ENCODE peak calls at places on chromosomes 2 and 18, in seven cellular contexts. F is OCI-LY7, S is uterus, P is RWPE2, Y is GM12878, W is adrenal gland, T is heart right ventricle. J is an unnamed sample.

GRCh38 chr2:217870528-217871011 is 132.2 kb downstream of the TNS1 start:
- DNase-seq in S (no peak), P (no peak), T (no peak), W (no peak), Y (no peak), F (no peak), J (no peak)

GRCh38 chr2:229641676-229642075 is 72.7 kb downstream of the DNER start:
- DNase-seq in W (no peak), Y (no peak), P (no peak), T (no peak), F (no peak), S (no peak), J (no peak)

GRCh38 chr2:116095636-116096035 is 1653.2 kb downstream of the DPP10 start:
- DNase-seq in F (no peak), S (no peak), Y (no peak), P (no peak), T (no peak), W (no peak), J (no peak)

GRCh38 chr18:58671941-58672565 is 788 bp downstream of the MALT1 start:
- DNase-seq in T (no peak), Y (no peak), W (peak; percentile 26), S (no peak), F (peak; percentile 60), P (no peak), J (peak; percentile 46)

GRCh38 chr2:20576598-20577115 is 74.2 kb downstream of the HS1BP3 start:
- DNase-seq in S (no peak), T (no peak), W (no peak), Y (peak; percentile 77), P (no peak), F (peak; percentile 71), J (peak; percentile 96)

GRCh38 chr2:240463866-240464481 is 28.5 kb downstream of the GPC1 start:
- DNase-seq in P (no peak), Y (no peak), S (no peak), F (no peak), T (peak; percentile 5), W (peak; percentile 13), J (no peak)

GRCh38 chr2:105764059-105764458 is 19.3 kb downstream of the NCK2 start:
- DNase-seq in F (no peak), Y (no peak), T (no peak), S (no peak), P (no peak), W (no peak), J (no peak)

GRCh38 chr18:10070581-10071000 is 156.8 kb downstream of the VAPA start:
- DNase-seq in F (no peak), Y (no peak), T (no peak), S (no peak), P (no peak), W (no peak), J (no peak)

GRCh38 chr18:56307354-56307753 is 331.0 kb downstream of the TXNL1 start:
- DNase-seq in P (no peak), W (no peak), Y (no peak), F (no peak), S (no peak), T (no peak), J (no peak)

GRCh38 chr2:216109962-216110614 is 940 bp downstream of the XRCC5 start:
- DNase-seq in F (peak; percentile 56), T (no peak), W (no peak), S (no peak), Y (no peak), P (no peak), J (peak; percentile 59)

GRCh38 chr2:191189112-191189635 is 38.4 kb upstream of the STAT4 start:
- DNase-seq in T (no peak), P (no peak), F (no peak), W (no peak), S (no peak), Y (no peak), J (no peak)

GRCh38 chr2:237968048-237968862 is 1.4 kb downstream of the UBE2F start:
- DNase-seq in Y (peak; percentile 82), P (peak; percentile 22), S (peak; percentile 31), F (peak; percentile 86), W (peak; percentile 65), T (no peak), J (peak; percentile 89)

GRCh38 chr2:105610444-105611327 is 134.0 kb upstream of the NCK2 start:
- DNase-seq in S (no peak), P (no peak), F (no peak), W (no peak), T (no peak), Y (no peak), J (no peak)

GRCh38 chr2:71129891-71130324 is at the start of gene MCEE:
- DNase-seq in P (peak; percentile 83), W (peak; percentile 92), T (peak; percentile 90), Y (peak; percentile 17), F (peak; percentile 88), S (peak; percentile 87), J (peak; percentile 87)

GRCh38 chr2:241417626-241418025 is 61.5 kb downstream of the FARP2 start:
- DNase-seq in W (no peak), S (no peak), Y (no peak), T (no peak), P (no peak), F (no peak), J (no peak)

GRCh38 chr2:54422072-54422581 is 34.0 kb upstream of the SPTBN1 start:
- DNase-seq in Y (no peak), F (peak; percentile 13), P (no peak), S (no peak), T (no peak), W (no peak), J (no peak)

GRCh38 chr2:230412369-230412706 is 3.7 kb upstream of the SP100 start:
- DNase-seq in S (no peak), P (no peak), W (no peak), F (no peak), Y (no peak), T (no peak), J (no peak)

GRCh38 chr2:205585451-205586045 is 96.8 kb upstream of the NRP2 start:
- DNase-seq in F (no peak), S (no peak), Y (no peak), P (no peak), W (no peak), T (no peak), J (no peak)

GRCh38 chr2:176128172-176129012 is 1.1 kb upstream of the HOXD8 start:
- DNase-seq in Y (no peak), W (no peak), F (no peak), S (peak; percentile 48), T (no peak), P (no peak), J (no peak)

GRCh38 chr2:74619651-74620297 is 28.4 kb downstream of the M1AP start:
- DNase-seq in T (no peak), P (no peak), F (peak; percentile 10), S (no peak), W (no peak), Y (peak; percentile 26), J (no peak)

GRCh38 chr2:46689993-46690392 is 210.6 kb downstream of the TMEM247 start:
- DNase-seq in Y (no peak), P (no peak), F (no peak), W (no peak), T (no peak), S (no peak), J (no peak)

GRCh38 chr2:224126001-224126400 is 86.9 kb upstream of the SERPINE2 start:
- DNase-seq in F (no peak), T (peak; percentile 53), P (no peak), S (no peak), Y (no peak), W (no peak), J (no peak)

GRCh38 chr2:109635426-109636289 is 21.5 kb downstream of the SOWAHC start:
- DNase-seq in T (no peak), W (no peak), P (no peak), S (no peak), Y (no peak), F (no peak), J (no peak)

GRCh38 chr2:233350708-233351107 is 3.6 kb upstream of the DGKD start:
- DNase-seq in W (peak; percentile 49), P (peak; percentile 84), T (no peak), Y (no peak), F (no peak), S (peak; percentile 39), J (no peak)

GRCh38 chr2:151251012-151251411 is 10.7 kb downstream of the RBM43 start:
- DNase-seq in S (no peak), T (no peak), Y (no peak), P (no peak), W (no peak), F (no peak), J (no peak)

GRCh38 chr2:177180269-177181021 is 32.1 kb upstream of the HNRNPA3 start:
- DNase-seq in P (no peak), W (no peak), S (no peak), T (no peak), Y (no peak), F (no peak), J (no peak)

GRCh38 chr2:177187631-177188312 is 24.8 kb upstream of the HNRNPA3 start:
- DNase-seq in S (no peak), W (no peak), P (no peak), F (no peak), Y (no peak), T (no peak), J (no peak)

GRCh38 chr2:177183860-177184259 is 28.7 kb upstream of the HNRNPA3 start:
- DNase-seq in Y (no peak), S (no peak), P (no peak), W (no peak), F (no peak), T (no peak), J (no peak)

GRCh38 chr2:177188482-177189469 is 23.8 kb upstream of the HNRNPA3 start:
- DNase-seq in F (no peak), W (no peak), T (no peak), P (no peak), S (no peak), Y (no peak), J (no peak)

GRCh38 chr2:177184606-177185005 is 28.0 kb upstream of the HNRNPA3 start:
- DNase-seq in Y (no peak), W (no peak), S (no peak), F (no peak), P (no peak), T (no peak), J (no peak)
- H3K4me1 ChIP-seq in Y (no peaks in the 10 kb centered on the region), W (no peaks in the 10 kb centered on the region), S (no peaks in the 10 kb centered on the region), F (no peaks in the 10 kb centered on the region), P (no peaks in the 10 kb centered on the region), T (no peaks in the 10 kb centered on the region), J (no peaks in the 10 kb centered on the region)

GRCh38 chr2:110670826-110671225 is 7.0 kb downstream of the BUB1 start:
- DNase-seq in Y (no peak), T (no peak), S (no peak), P (no peak), F (no peak), W (no peak), J (peak; percentile 5)
- H3K4me1 ChIP-seq in Y (peaks cover 9% of the 10 kb centered on the region), T (no peaks in the 10 kb centered on the region), S (no peaks in the 10 kb centered on the region), P (peaks cover 4% of the 10 kb centered on the region), F (peaks cover 15% of the 10 kb centered on the region), W (no peaks in the 10 kb centered on the region), J (peaks cover 12% of the 10 kb centered on the region)

GRCh38 chr18:48945953-48946217 is 4.9 kb downstream of the SMAD7 start:
- DNase-seq in Y (no peak), F (no peak), T (no peak), W (no peak), P (no peak), S (peak; percentile 8), J (no peak)
- H3K4me1 ChIP-seq in Y (peaks cover 24% of the 10 kb centered on the region), F (peaks cover 28% of the 10 kb centered on the region), T (peaks cover 76% of the 10 kb centered on the region), W (peaks cover 73% of the 10 kb centered on the region), P (peaks cover 63% of the 10 kb centered on the region), S (peaks cover 19% of the 10 kb centered on the region), J (peaks cover 30% of the 10 kb centered on the region)

DNA sequence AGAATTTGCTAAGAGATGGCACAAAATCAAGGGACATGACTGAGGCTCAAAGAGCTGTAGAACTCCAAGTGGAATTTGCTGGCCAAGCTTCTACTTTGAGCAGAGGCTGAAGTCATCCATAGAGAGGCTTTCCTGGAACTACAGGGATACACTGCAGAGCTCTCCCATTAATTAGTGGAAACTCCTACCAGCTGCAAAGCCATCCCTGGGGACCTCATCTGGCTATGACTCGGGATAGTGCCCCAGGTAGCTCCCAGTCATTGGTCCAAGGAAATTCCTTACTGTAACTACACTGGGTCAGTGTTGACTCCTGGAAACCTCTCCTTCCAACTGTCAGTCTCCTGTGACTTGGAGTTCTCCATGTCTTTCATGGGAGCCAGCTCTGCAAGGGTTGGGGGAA is 10.5 kb upstream of the GALM start:
- DNase-seq in W (no peak), F (no peak), Y (no peak), T (no peak), P (no peak), S (no peak), J (no peak)
- H3K4me1 ChIP-seq in W (peaks cover 46% of the 10 kb centered on the region), F (peaks cover 2% of the 10 kb centered on the region), Y (peaks cover 29% of the 10 kb centered on the region), T (no peaks in the 10 kb centered on the region), P (no peaks in the 10 kb centered on the region), S (no peaks in the 10 kb centered on the region), J (peaks cover 33% of the 10 kb centered on the region)